ENCODE peak calls at places on chromosomes 12 and 14, in six cellular contexts. T is T-helper 2 cell; L is upper lobe of right lung; V is stimulated activated CD4-positive, alpha-beta T cell treated with anti-CD3 and anti-CD28 coated beads, Interleukin-1b, Interleukin-23, amount 100 ng/mL, for 4 hours; E is HFFc6; K is fibroblast of lung. N is an unnamed sample.

GRCh38 chr12:13146539-13146938 is 43.1 kb upstream of the GSG1 start:
- DNase-seq in T (no peak), L (no peak), V (no peak), E (no peak), K (peak; percentile 52), N (no peak)

GRCh38 chr14:54356172-54356571 is 40.6 kb upstream of the CDKN3 start:
- DNase-seq in T (no peak), L (no peak), V (no peak), E (peak; percentile 35), K (peak; percentile 71), N (no peak)

GRCh38 chr12:19285793-19286448 is 153.4 kb upstream of the AEBP2 start:
- DNase-seq in T (no peak), L (no peak), V (no peak), E (no peak), K (no peak), N (no peak)

GRCh38 chr14:93712079-93712837 is 76.0 kb downstream of the PRIMA1 start:
- DNase-seq in T (no peak), L (no peak), V (no peak), E (no peak), K (no peak), N (no peak)

GRCh38 chr14:37201724-37202123 is 4.0 kb downstream of the MIPOL1 start:
- DNase-seq in T (no peak), L (no peak), V (no peak), E (no peak), K (no peak), N (no peak)

GRCh38 chr14:41297961-41298690 is 308.6 kb upstream of the LRFN5 start:
- DNase-seq in T (no peak), L (no peak), V (no peak), E (no peak), K (no peak), N (no peak)

GRCh38 chr12:40602562-40602961 is 89.7 kb upstream of the CNTN1 start:
- DNase-seq in T (no peak), L (no peak), V (no peak), E (no peak), K (no peak), N (no peak)

GRCh38 chr14:88974991-88975835 is 150.8 kb downstream of the TTC8 start:
- DNase-seq in T (no peak), L (no peak), V (no peak), E (no peak), K (no peak), N (no peak)

GRCh38 chr14:105173901-105174894 is 5.6 kb upstream of the JAG2 start:
- DNase-seq in T (peak; percentile 60), L (no peak), V (no peak), E (no peak), K (no peak), N (no peak)

GRCh38 chr12:132106921-132107320 is 37.2 kb downstream of the DDX51 start:
- DNase-seq in T (no peak), L (no peak), V (no peak), E (peak; percentile 75), K (peak; percentile 20), N (no peak)

GRCh38 chr14:100748944-100749343 is 22.3 kb downstream of the DLK1 start:
- DNase-seq in T (no peak), L (peak; percentile 32), V (no peak), E (no peak), K (no peak), N (no peak)

GRCh38 chr12:118185602-118186397 is 49.9 kb downstream of the PEBP1 start:
- DNase-seq in T (no peak), L (no peak), V (no peak), E (no peak), K (no peak), N (no peak)

GRCh38 chr14:91170504-91171121 is 56.7 kb downstream of the DGLUCY start:
- DNase-seq in T (no peak), L (no peak), V (no peak), E (no peak), K (peak; percentile 72), N (no peak)

GRCh38 chr14:74042296-74042695 is 23.1 kb downstream of the BBOF1 start:
- DNase-seq in T (no peak), L (no peak), V (no peak), E (no peak), K (no peak), N (no peak)